ENCODE peak calls at places on chromosome 21, in five cellular contexts. N, W, G, X and D are unnamed samples.

GRCh38 chr21:42547001-42547905 is 33.6 kb downstream of the SLC37A1 start:
- DNase-seq in N (no peak), W (no peak), G (no peak), X (no peak), D (no peak)

GRCh38 chr21:34912022-34912933 is 136.8 kb downstream of the RUNX1 start:
- DNase-seq in N (no peak), W (no peak), G (no peak), X (no peak), D (peak)

GRCh38 chr21:17427157-17427556 is 85.7 kb upstream of the CXADR start:
- DNase-seq in N (no peak), W (no peak), G (no peak), X (no peak), D (no peak)

GRCh38 chr21:44708866-44709425 is 2.4 kb downstream of the TSPEAR start:
- DNase-seq in N (no peak), W (no peak), G (no peak), X (no peak), D (no peak)

GRCh38 chr21:43745772-43746517 is 27.0 kb downstream of the PDXK start:
- DNase-seq in N (no peak), W (no peak), G (no peak), X (no peak), D (no peak)

GRCh38 chr21:15495965-15496364 is 233.8 kb upstream of the USP25 start:
- DNase-seq in N (no peak), W (no peak), G (no peak), X (peak), D (peak)

GRCh38 chr21:29187939-29188338 is 57.5 kb downstream of the MAP3K7CL start:
- DNase-seq in N (no peak), W (no peak), G (no peak), X (peak), D (peak)

GRCh38 chr21:34593423-34593822 is 21.5 kb downstream of the RCAN1 start:
- DNase-seq in N (peak), W (no peak), G (peak), X (no peak), D (no peak)

GRCh38 chr21:41364308-41364707 is 2.5 kb downstream of the MX2 start:
- DNase-seq in N (no peak), W (no peak), G (no peak), X (no peak), D (no peak)

GRCh38 chr21:45950740-45951515 is 30.6 kb upstream of the COL6A1 start:
- DNase-seq in N (peak), W (no peak), G (no peak), X (peak), D (peak)

GRCh38 chr21:36976882-36977651 is 10.6 kb upstream of the HLCS start:
- DNase-seq in N (peak), W (peak), G (peak), X (peak), D (peak)

GRCh38 chr21:43367296-43367695 is 59.6 kb downstream of the SIK1 start:
- DNase-seq in N (peak), W (no peak), G (no peak), X (no peak), D (no peak)

GRCh38 chr21:38914531-38915385 is 109.0 kb downstream of the ETS2 start:
- DNase-seq in N (peak), W (peak), G (no peak), X (no peak), D (no peak)

GRCh38 chr21:26148071-26148470 is 22.5 kb downstream of the APP start:
- DNase-seq in N (no peak), W (no peak), G (no peak), X (no peak), D (no peak)

GRCh38 chr21:45054162-45054926 is 20.0 kb upstream of the ADARB1 start:
- DNase-seq in N (no peak), W (no peak), G (no peak), X (no peak), D (no peak)

GRCh38 chr21:35578831-35579470 is 481.4 kb downstream of the SETD4 start:
- DNase-seq in N (no peak), W (peak), G (no peak), X (peak), D (peak)

GRCh38 chr21:42975886-42976608 is 1.7 kb downstream of the PKNOX1 start:
- DNase-seq in N (no peak), W (no peak), G (no peak), X (no peak), D (no peak)

GRCh38 chr21:33892853-33893252 is 22.8 kb downstream of the ATP5PO start:
- DNase-seq in N (no peak), W (no peak), G (no peak), X (no peak), D (no peak)

GRCh38 chr21:20701235-20701634 is 297.0 kb upstream of the NCAM2 start:
- DNase-seq in N (peak), W (no peak), G (no peak), X (no peak), D (no peak)

GRCh38 chr21:43289442-43289841 is 120.6 kb downstream of the CRYAA start:
- DNase-seq in N (no peak), W (no peak), G (no peak), X (no peak), D (no peak)

GRCh38 chr21:45914321-45914845 is 67.2 kb upstream of the COL6A1 start:
- DNase-seq in N (no peak), W (no peak), G (no peak), X (no peak), D (no peak)

GRCh38 chr21:46079357-46080170 is 18.3 kb upstream of the COL6A2 start:
- DNase-seq in N (no peak), W (no peak), G (no peak), X (no peak), D (no peak)

GRCh38 chr21:26165331-26165730 is 5.2 kb downstream of the APP start:
- DNase-seq in N (no peak), W (no peak), G (no peak), X (peak), D (peak)

GRCh38 chr21:28791595-28792282 is 200.9 kb downstream of the LTN1 start:
- DNase-seq in N (no peak), W (no peak), G (no peak), X (no peak), D (no peak)

GRCh38 chr21:45747233-45747766 is 103.8 kb downstream of the PCBP3 start:
- DNase-seq in N (peak), W (no peak), G (no peak), X (no peak), D (no peak)